ENCODE peak calls at places on chromosome 7, in four cellular contexts. One of them, this sample, is unnamed.

GRCh38 chr7:11082552-11083213 is 109.0 kb downstream of the PHF14 start:
- DNase-seq in heart right ventricle: no peak
- DNase-seq in Panc1: no peak
- DNase-seq in IMR-90: peak
- DNase-seq in this sample: no peak

GRCh38 chr7:157692156-157693011 is 355.6 kb downstream of the DNAJB6 start:
- DNase-seq in heart right ventricle: no peak
- DNase-seq in Panc1: no peak
- DNase-seq in IMR-90: no peak
- DNase-seq in this sample: no peak

GRCh38 chr7:139992353-139993054 is 70.2 kb downstream of the PARP12 start:
- DNase-seq in heart right ventricle: no peak
- DNase-seq in IMR-90: no peak
- DNase-seq in Panc1: no peak
- DNase-seq in this sample: no peak

GRCh38 chr7:142500364-142500763 is 242.5 kb upstream of the PRSS58 start:
- DNase-seq in IMR-90: no peak
- DNase-seq in heart right ventricle: no peak
- DNase-seq in Panc1: no peak
- DNase-seq in this sample: no peak

GRCh38 chr7:106283501-106283830 is 1.3 kb downstream of the NAMPT start:
- DNase-seq in IMR-90: no peak
- DNase-seq in heart right ventricle: no peak
- DNase-seq in Panc1: no peak
- DNase-seq in this sample: no peak

GRCh38 chr7:121394709-121395140 is 1.4 kb downstream of the FAM3C start:
- DNase-seq in Panc1: no peak
- DNase-seq in IMR-90: no peak
- DNase-seq in heart right ventricle: no peak
- DNase-seq in this sample: no peak

GRCh38 chr7:26490631-26491624 is 199.3 kb downstream of the SNX10 start:
- DNase-seq in heart right ventricle: no peak
- DNase-seq in IMR-90: no peak
- DNase-seq in Panc1: no peak
- DNase-seq in this sample: no peak

GRCh38 chr7:46133076-46133475 is 212.0 kb upstream of the IGFBP3 start:
- DNase-seq in IMR-90: no peak
- DNase-seq in Panc1: no peak
- DNase-seq in heart right ventricle: no peak
- DNase-seq in this sample: no peak

GRCh38 chr7:67309764-67310548 is 313.3 kb downstream of the TYW1 start:
- DNase-seq in heart right ventricle: no peak
- DNase-seq in IMR-90: no peak
- DNase-seq in Panc1: no peak
- DNase-seq in this sample: no peak

GRCh38 chr7:70569335-70569819 is 562.6 kb upstream of the GALNT17 start:
- DNase-seq in IMR-90: no peak
- DNase-seq in heart right ventricle: no peak
- DNase-seq in Panc1: no peak
- DNase-seq in this sample: no peak

GRCh38 chr7:16114633-16115032 is 306.7 kb downstream of the CRPPA start:
- DNase-seq in heart right ventricle: no peak
- DNase-seq in IMR-90: peak
- DNase-seq in Panc1: peak
- DNase-seq in this sample: peak

GRCh38 chr7:1616741-1617140 is 46.9 kb upstream of the PSMG3 start:
- DNase-seq in IMR-90: no peak
- DNase-seq in Panc1: no peak
- DNase-seq in heart right ventricle: no peak
- DNase-seq in this sample: no peak

GRCh38 chr7:80900583-80901576 is 18.0 kb downstream of the SEMA3C start:
- DNase-seq in Panc1: no peak
- DNase-seq in heart right ventricle: no peak
- DNase-seq in IMR-90: peak
- DNase-seq in this sample: no peak

GRCh38 chr7:44242091-44242490 is 41.3 kb downstream of the YKT6 start:
- DNase-seq in heart right ventricle: no peak
- DNase-seq in IMR-90: no peak
- DNase-seq in Panc1: no peak
- DNase-seq in this sample: no peak

GRCh38 chr7:130903358-130903974 is 169.5 kb upstream of the KLF14 start:
- DNase-seq in Panc1: peak
- DNase-seq in IMR-90: peak
- DNase-seq in heart right ventricle: no peak
- DNase-seq in this sample: peak
- H3K4me3 ChIP-seq in Panc1: no peak
- H3K4me3 ChIP-seq in IMR-90: no peak
- H3K4me3 ChIP-seq in heart right ventricle: no peak
- H3K4me3 ChIP-seq in this sample: peak

GRCh38 chr7:129009437-129009836 is 45.5 kb downstream of the TNPO3 start:
- DNase-seq in Panc1: no peak
- DNase-seq in heart right ventricle: no peak
- DNase-seq in IMR-90: no peak
- DNase-seq in this sample: no peak

GRCh38 chr7:129010075-129010474 is 44.8 kb downstream of the TNPO3 start:
- DNase-seq in Panc1: no peak
- DNase-seq in IMR-90: no peak
- DNase-seq in heart right ventricle: no peak
- DNase-seq in this sample: no peak

GRCh38 chr7:129008645-129009414 is 46.1 kb downstream of the TNPO3 start:
- DNase-seq in IMR-90: no peak
- DNase-seq in Panc1: no peak
- DNase-seq in heart right ventricle: no peak
- DNase-seq in this sample: no peak

GRCh38 chr7:129005186-129005585 is 49.7 kb downstream of the TNPO3 start:
- DNase-seq in IMR-90: no peak
- DNase-seq in heart right ventricle: no peak
- DNase-seq in Panc1: no peak
- DNase-seq in this sample: no peak

DNA sequence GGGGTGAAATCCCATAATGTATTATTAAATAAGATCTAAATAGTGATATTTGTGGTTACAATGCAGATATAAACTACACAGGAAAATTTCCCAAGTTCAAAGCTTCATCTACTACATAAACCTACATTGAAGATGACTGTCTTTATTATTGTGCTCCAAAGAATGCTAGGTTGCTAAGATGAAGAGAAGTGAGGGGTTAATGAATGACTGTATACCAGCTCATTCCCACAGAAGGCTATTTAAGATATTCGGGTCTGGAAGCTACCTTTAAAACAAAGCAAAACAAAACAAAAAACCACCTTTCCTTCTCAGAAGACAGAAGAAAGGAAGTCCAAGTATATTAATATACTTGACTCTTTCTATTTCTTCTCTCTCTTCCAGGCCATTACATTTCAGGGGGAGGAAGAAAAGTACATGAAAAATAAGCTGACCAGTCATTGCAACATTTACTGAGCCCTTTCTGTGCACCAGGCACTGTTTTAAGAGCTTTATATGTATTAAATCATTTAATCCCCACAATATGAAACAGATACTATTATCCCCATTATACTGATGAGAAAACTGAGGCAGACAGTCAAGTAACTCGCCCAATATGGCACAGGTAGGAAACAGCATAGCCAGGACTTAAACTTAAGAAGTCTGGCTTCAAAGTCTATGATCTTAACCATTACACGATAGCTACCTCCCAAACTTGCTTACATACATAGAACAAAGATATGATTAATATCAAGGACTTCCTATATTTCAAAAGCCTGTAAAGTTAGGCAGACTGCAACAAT is 48.1 kb downstream of the TNPO3 start:
- DNase-seq in Panc1: no peak
- DNase-seq in heart right ventricle: no peak
- DNase-seq in IMR-90: peak
- DNase-seq in this sample: no peak
- TF ChIP-seq CTCF in Panc1: no peak
- TF ChIP-seq CTCF in heart right ventricle: no peak
- TF ChIP-seq CTCF in IMR-90: no peak
- TF ChIP-seq CTCF in this sample: no peak

GRCh38 chr7:5231811-5232484 is 41.9 kb downstream of the WIPI2 start:
- DNase-seq in IMR-90: no peak
- DNase-seq in heart right ventricle: no peak
- DNase-seq in Panc1: no peak
- DNase-seq in this sample: no peak
- H3K4me3 ChIP-seq in IMR-90: no peak
- H3K4me3 ChIP-seq in heart right ventricle: no peak
- H3K4me3 ChIP-seq in Panc1: no peak
- H3K4me3 ChIP-seq in this sample: no peak

GRCh38 chr7:23107781-23108180 is 2.2 kb downstream of the KLHL7 start:
- DNase-seq in Panc1: no peak
- DNase-seq in heart right ventricle: no peak
- DNase-seq in IMR-90: no peak
- DNase-seq in this sample: no peak

GRCh38 chr7:23105086-23105643 is 420 bp upstream of the KLHL7 start:
- DNase-seq in IMR-90: no peak
- DNase-seq in Panc1: no peak
- DNase-seq in heart right ventricle: no peak
- DNase-seq in this sample: no peak

GRCh38 chr7:23106801-23107713 is 1.5 kb downstream of the KLHL7 start:
- DNase-seq in heart right ventricle: no peak
- DNase-seq in IMR-90: peak
- DNase-seq in Panc1: no peak
- DNase-seq in this sample: no peak

GRCh38 chr7:23106491-23106800 is 861 bp downstream of the KLHL7 start:
- DNase-seq in Panc1: no peak
- DNase-seq in IMR-90: no peak
- DNase-seq in heart right ventricle: no peak
- DNase-seq in this sample: no peak

DNA sequence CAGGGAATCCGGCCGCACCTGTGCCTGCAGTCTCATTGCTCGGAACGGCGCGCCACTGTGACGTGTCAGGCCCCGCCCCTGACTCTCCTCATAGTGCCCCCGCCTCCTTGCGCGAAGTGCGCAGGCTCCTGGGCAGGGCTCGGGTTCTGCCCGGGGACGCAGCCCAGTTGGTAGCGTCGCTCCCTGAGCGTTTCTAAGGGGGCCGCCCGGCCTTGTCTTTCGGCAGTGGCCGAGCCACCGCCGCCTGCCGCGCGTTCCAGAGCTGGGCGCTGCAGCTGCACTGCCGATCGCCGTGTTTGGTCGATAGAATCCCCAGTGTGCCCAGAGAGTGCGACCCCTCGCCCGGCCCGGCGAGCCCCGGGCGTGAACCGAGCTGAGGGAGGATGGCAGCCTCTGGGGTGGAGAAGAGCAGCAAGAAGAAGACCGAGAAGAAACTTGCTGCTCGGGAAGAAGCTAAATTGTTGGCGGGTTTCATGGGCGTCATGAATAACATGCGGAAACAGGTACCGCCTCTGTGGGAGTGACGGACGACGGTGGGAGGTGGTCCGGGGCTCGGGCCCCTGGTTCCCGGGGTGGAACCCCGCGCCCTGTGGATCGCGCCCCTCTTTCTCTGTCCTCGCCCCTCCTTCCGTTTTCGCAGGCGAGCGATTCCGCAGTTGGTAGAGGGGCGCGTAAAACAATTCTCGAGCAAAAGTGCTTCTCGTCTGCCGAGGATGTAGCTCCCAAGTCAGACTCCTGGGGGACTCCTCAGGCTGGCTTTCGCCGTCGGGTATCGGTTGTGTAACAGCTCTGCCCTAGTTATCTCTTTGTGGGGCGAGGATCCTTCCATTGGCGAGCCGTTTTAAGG is at the start of gene KLHL7:
- DNase-seq in Panc1: peak
- DNase-seq in IMR-90: peak
- DNase-seq in heart right ventricle: peak
- DNase-seq in this sample: peak
- TF ChIP-seq CTCF in Panc1: no peak
- TF ChIP-seq CTCF in IMR-90: peak
- TF ChIP-seq CTCF in heart right ventricle: no peak
- TF ChIP-seq CTCF in this sample: no peak

GRCh38 chr7:87474533-87475358 is 734 bp downstream of the ABCB4 start:
- DNase-seq in Panc1: no peak
- DNase-seq in IMR-90: no peak
- DNase-seq in heart right ventricle: no peak
- DNase-seq in this sample: no peak
- H3K4me3 ChIP-seq in Panc1: no peak
- H3K4me3 ChIP-seq in IMR-90: peak
- H3K4me3 ChIP-seq in heart right ventricle: peak
- H3K4me3 ChIP-seq in this sample: peak

GRCh38 chr7:41885748-41886147 is 182.9 kb upstream of the INHBA start:
- DNase-seq in heart right ventricle: no peak
- DNase-seq in IMR-90: peak
- DNase-seq in Panc1: no peak
- DNase-seq in this sample: no peak

GRCh38 chr7:41881313-41882130 is 178.6 kb upstream of the INHBA start:
- DNase-seq in IMR-90: peak
- DNase-seq in heart right ventricle: no peak
- DNase-seq in Panc1: no peak
- DNase-seq in this sample: no peak

GRCh38 chr7:41882271-41882670 is 179.4 kb upstream of the INHBA start:
- DNase-seq in Panc1: no peak
- DNase-seq in IMR-90: no peak
- DNase-seq in heart right ventricle: no peak
- DNase-seq in this sample: no peak

GRCh38 chr7:41885078-41885477 is 182.2 kb upstream of the INHBA start:
- DNase-seq in IMR-90: peak
- DNase-seq in Panc1: no peak
- DNase-seq in heart right ventricle: no peak
- DNase-seq in this sample: no peak

GRCh38 chr7:41882745-41883527 is 180.0 kb upstream of the INHBA start:
- DNase-seq in heart right ventricle: no peak
- DNase-seq in IMR-90: no peak
- DNase-seq in Panc1: no peak
- DNase-seq in this sample: no peak
- TF ChIP-seq CTCF in heart right ventricle: no peak
- TF ChIP-seq CTCF in IMR-90: no peak
- TF ChIP-seq CTCF in Panc1: no peak
- TF ChIP-seq CTCF in this sample: no peak

DNA sequence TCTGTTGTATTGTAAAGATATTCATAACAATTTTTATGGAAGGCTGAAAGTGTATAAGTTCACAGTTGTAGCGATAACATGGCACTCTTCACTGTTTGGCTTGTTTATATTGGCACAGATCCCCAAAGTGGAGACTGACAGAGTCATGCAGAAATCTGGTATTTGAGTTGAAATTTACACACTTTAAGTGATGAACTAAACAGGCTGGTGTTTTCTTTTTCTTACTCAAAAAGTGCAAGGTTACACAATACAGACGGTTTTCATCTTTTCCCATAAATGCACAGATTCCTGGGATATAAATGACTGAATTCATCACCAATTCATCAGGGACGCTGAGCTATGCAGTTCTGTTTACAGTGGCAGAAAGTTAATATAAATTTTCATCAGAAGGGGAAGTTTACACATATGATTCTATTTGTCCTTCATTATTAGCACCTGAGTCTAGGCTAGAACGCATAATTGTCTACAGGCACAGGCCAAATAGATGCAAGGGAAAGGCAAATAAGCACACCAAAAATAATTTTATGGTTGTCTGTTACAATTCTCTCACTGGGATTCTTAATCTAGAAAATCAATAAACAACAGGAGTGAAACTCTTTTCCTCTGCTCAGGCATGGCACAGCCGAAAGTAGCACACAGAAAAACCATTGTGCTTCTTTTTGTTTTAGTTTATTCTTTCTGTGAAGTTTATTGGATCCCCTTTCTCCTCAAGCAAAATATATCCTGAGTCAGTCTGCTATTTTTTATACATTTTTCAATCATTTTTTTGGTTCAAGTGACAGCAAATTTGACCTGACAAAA is 88.0 kb downstream of the FOXP2 start:
- DNase-seq in Panc1: no peak
- DNase-seq in IMR-90: peak
- DNase-seq in heart right ventricle: no peak
- DNase-seq in this sample: no peak
- H3K4me3 ChIP-seq in Panc1: no peak
- H3K4me3 ChIP-seq in IMR-90: no peak
- H3K4me3 ChIP-seq in heart right ventricle: no peak
- H3K4me3 ChIP-seq in this sample: no peak

GRCh38 chr7:64636386-64636785 is 29.5 kb upstream of the ZNF107 start:
- DNase-seq in Panc1: no peak
- DNase-seq in IMR-90: no peak
- DNase-seq in heart right ventricle: no peak
- DNase-seq in this sample: no peak
- TF ChIP-seq CTCF in Panc1: peak
- TF ChIP-seq CTCF in IMR-90: no peak
- TF ChIP-seq CTCF in heart right ventricle: peak
- TF ChIP-seq CTCF in this sample: no peak